ENCODE peak calls at places on chromosome X, in eight cellular contexts. Y, F, A, X, T, M, Z and O are unnamed samples.

GRCh38 chrX:140507982-140508305 is 3.1 kb upstream of the SOX3 start:
- DNase-seq in Y (no peak), F (peak; percentile 24), A (no peak), X (no peak), T (no peak), M (no peak), Z (peak; percentile 73), O (no peak)

GRCh38 chrX:66728818-66729271 is 90.0 kb upstream of the EDA2R start:
- DNase-seq in Y (no peak), F (peak; percentile 35), A (peak; percentile 6), X (peak; percentile 55), T (peak; percentile 39), M (no peak), Z (peak; percentile 60), O (no peak)

GRCh38 chrX:12567857-12568256 is 223.4 kb upstream of the PRPS2 start:
- DNase-seq in Y (no peak), F (peak; percentile 17), A (no peak), X (no peak), T (peak; percentile 9), M (no peak), Z (no peak), O (no peak)

GRCh38 chrX:118360429-118361125 is 14.7 kb downstream of the WDR44 start:
- DNase-seq in Y (no peak), F (no peak), A (no peak), X (no peak), T (peak; percentile 46), M (no peak), Z (no peak), O (no peak)

GRCh38 chrX:11683057-11683456 is 17.3 kb upstream of the ARHGAP6 start:
- DNase-seq in Y (no peak), F (no peak), A (no peak), X (no peak), T (no peak), M (no peak), Z (no peak), O (no peak)

GRCh38 chrX:22105231-22105630 is 73.1 kb downstream of the PHEX start:
- DNase-seq in Y (no peak), F (no peak), A (no peak), X (no peak), T (no peak), M (no peak), Z (no peak), O (no peak)

GRCh38 chrX:39309018-39309620 is 507.9 kb downstream of the MID1IP1 start:
- DNase-seq in Y (no peak), F (no peak), A (no peak), X (no peak), T (peak; percentile 88), M (no peak), Z (no peak), O (no peak)

GRCh38 chrX:46447384-46447783 is 97.8 kb downstream of the ZNF674 start:
- DNase-seq in Y (no peak), F (no peak), A (peak; percentile 23), X (no peak), T (peak; percentile 43), M (no peak), Z (no peak), O (no peak)

DNA sequence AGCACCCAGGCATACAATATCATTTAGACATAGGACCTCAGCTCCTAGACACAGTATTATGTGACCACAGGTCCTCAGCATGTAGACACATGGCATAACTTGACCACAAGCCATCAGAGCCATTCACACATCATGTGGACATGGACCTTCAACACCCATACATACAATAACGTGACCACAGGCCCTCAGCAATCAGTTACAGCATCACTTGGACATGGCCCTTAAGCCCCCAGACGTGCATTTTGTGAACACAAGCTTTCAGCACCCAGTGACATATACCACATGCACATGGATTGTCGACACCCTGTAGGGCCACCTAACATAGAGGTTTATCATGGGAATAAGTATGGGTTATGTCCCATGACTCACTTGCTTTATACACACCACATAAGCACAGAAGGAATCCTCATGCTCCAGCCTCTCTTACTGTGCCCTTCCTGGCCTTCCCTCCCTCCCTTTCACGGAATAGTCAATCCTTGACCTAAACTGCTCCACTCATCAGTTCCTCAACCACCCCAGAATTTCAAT is 1.9 kb downstream of the TSPYL2 start:
- DNase-seq in Y (no peak), F (no peak), A (no peak), X (no peak), T (no peak), M (no peak), Z (no peak), O (no peak)
- H3K9ac ChIP-seq in Y (no peak overlapping the region), F (no peak overlapping the region), A (no peak overlapping the region), X (no peak overlapping the region), T (no peak overlapping the region), M (no peak overlapping the region), Z (no peak overlapping the region), O (no peak overlapping the region)

GRCh38 chrX:110002300-110003166 is at the start of gene TMEM164:
- DNase-seq in Y (peak; percentile 56), F (peak; percentile 87), A (peak; percentile 12), X (peak; percentile 90), T (peak; percentile 70), M (peak; percentile 52), Z (peak; percentile 71), O (no peak)
- TF ChIP-seq POLR2AphosphoS5 in Y (peak; percentile 58), F (no peak), A (no peak), X (peak; percentile 60), T (peak; percentile 40), M (peak; percentile 65), Z (peak; percentile 4), O (peak; percentile 75)

GRCh38 chrX:100928660-100929613 is at the start of gene XKRX:
- DNase-seq in Y (peak; percentile 35), F (peak; percentile 53), A (no peak), X (peak; percentile 11), T (peak; percentile 26), M (no peak), Z (peak; percentile 74), O (no peak)
- H3K9ac ChIP-seq in Y (peak within 1 kb of the TSS; percentile 11), F (no peak within 1 kb of the TSS), A (no peak within 1 kb of the TSS), X (no peak within 1 kb of the TSS), T (peak within 1 kb of the TSS; percentile 3), M (no peak within 1 kb of the TSS), Z (peak within 1 kb of the TSS; percentile 19), O (no peak within 1 kb of the TSS)

GRCh38 chrX:154409222-154409871 is at the start of gene DNASE1L1:
- DNase-seq in Y (no peak), F (no peak), A (peak; percentile 83), X (peak; percentile 83), T (peak; percentile 92), M (no peak), Z (peak; percentile 87), O (no peak)

GRCh38 chrX:154413142-154413541 is 1.8 kb downstream of the TAFAZZIN start:
- DNase-seq in Y (no peak), F (no peak), A (no peak), X (no peak), T (no peak), M (no peak), Z (no peak), O (no peak)

GRCh38 chrX:154412468-154412867 is 1.1 kb downstream of the TAFAZZIN start:
- DNase-seq in Y (no peak), F (peak; percentile 57), A (no peak), X (no peak), T (no peak), M (no peak), Z (no peak), O (no peak)

GRCh38 chrX:154411322-154411980 is at the start of gene TAFAZZIN:
- DNase-seq in Y (no peak), F (peak; percentile 86), A (peak; percentile 21), X (peak; percentile 85), T (peak; percentile 58), M (no peak), Z (peak; percentile 75), O (no peak)

GRCh38 chrX:154411981-154412340 is 622 bp downstream of the TAFAZZIN start:
- DNase-seq in Y (no peak), F (peak; percentile 81), A (peak; percentile 45), X (peak; percentile 62), T (peak; percentile 61), M (no peak), Z (peak; percentile 78), O (no peak)
- TF ChIP-seq POLR2AphosphoS5 in Y (peak; percentile 52), F (no peak), A (peak; percentile 38), X (peak; percentile 42), T (no peak), M (no peak), Z (no peak), O (no peak)

DNA sequence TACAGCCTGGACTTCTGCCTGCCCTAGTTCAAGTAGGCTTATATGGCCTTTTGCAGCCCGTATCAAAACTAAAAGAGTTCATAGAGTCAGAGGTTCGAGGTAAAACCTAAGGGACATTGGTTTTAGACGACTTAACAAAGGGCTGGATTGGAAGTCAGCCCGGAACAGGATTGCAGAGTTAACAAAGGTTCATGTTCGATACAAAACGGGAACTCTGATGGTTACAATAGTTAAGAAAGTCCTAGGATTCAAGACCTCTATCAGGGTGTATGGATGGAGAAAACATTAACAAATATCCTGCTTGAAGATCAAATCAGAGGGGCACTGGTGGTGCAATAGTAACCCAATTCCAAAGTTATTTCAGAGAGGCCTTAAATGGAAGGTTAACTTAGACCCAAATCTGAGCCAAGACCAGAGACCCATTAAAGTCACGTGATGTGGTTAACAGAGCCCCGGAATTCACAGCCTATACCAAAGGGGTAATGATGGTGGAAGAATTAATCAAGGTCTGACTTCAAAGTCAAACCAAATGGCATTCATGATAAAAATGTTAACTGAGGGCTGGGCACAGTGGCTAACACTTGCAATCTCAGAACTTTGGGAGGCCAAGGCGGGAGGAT is 656 bp upstream of the ZNF630 start:
- DNase-seq in Y (no peak), F (no peak), A (no peak), X (no peak), T (no peak), M (no peak), Z (no peak), O (no peak)
- H3K9ac ChIP-seq in Y (no peak overlapping the region), F (no peak overlapping the region), A (no peak overlapping the region), X (peak overlapping the region; percentile 54), T (no peak overlapping the region), M (peak overlapping the region; percentile 83), Z (no peak overlapping the region), O (no peak overlapping the region)

GRCh38 chrX:38111196-38111595 is 104.8 kb downstream of the SYTL5 start:
- DNase-seq in Y (no peak), F (no peak), A (no peak), X (no peak), T (no peak), M (no peak), Z (no peak), O (no peak)

GRCh38 chrX:38108364-38108763 is 102.0 kb downstream of the SYTL5 start:
- DNase-seq in Y (no peak), F (no peak), A (no peak), X (no peak), T (peak; percentile 43), M (no peak), Z (no peak), O (no peak)

GRCh38 chrX:38110231-38110630 is 103.9 kb downstream of the SYTL5 start:
- DNase-seq in Y (no peak), F (no peak), A (no peak), X (no peak), T (no peak), M (no peak), Z (no peak), O (no peak)

GRCh38 chrX:38107028-38107427 is 100.7 kb downstream of the SYTL5 start:
- DNase-seq in Y (no peak), F (no peak), A (peak; percentile 1), X (no peak), T (no peak), M (no peak), Z (no peak), O (no peak)

GRCh38 chrX:38109042-38109904 is 102.9 kb downstream of the SYTL5 start:
- DNase-seq in Y (no peak), F (no peak), A (no peak), X (no peak), T (no peak), M (no peak), Z (no peak), O (no peak)
- TF ChIP-seq POLR2AphosphoS5 in Y (no peak), F (no peak), A (no peak), X (no peak), T (no peak), M (no peak), Z (no peak), O (no peak)